ENCODE peak calls at places on chromosomes 6 and 20, in four cellular contexts. One of them, this sample, is unnamed. For H3K4me1, the result is how much of the 10 kb centered on the place peaks cover.

GRCh38 chr6:21731411-21732031 is 138.0 kb downstream of the SOX4 start:
- DNase-seq in OCI-LY7: no peak
- DNase-seq in iPS DF 6.9: no peak
- DNase-seq in Karpas-422: no peak
- DNase-seq in this sample: no peak

GRCh38 chr20:57829805-57830514 is 120.1 kb upstream of the PMEPA1 start:
- DNase-seq in OCI-LY7: no peak
- DNase-seq in iPS DF 6.9: no peak
- DNase-seq in Karpas-422: no peak
- DNase-seq in this sample: no peak

GRCh38 chr6:1390071-1390804 is 862 bp downstream of the FOXF2 start:
- DNase-seq in OCI-LY7: no peak
- DNase-seq in iPS DF 6.9: no peak
- DNase-seq in Karpas-422: no peak
- DNase-seq in this sample: no peak

GRCh38 chr6:4370066-4370465 is 234.7 kb upstream of the ECI2 start:
- DNase-seq in OCI-LY7: no peak
- DNase-seq in iPS DF 6.9: no peak
- DNase-seq in Karpas-422: no peak
- DNase-seq in this sample: no peak

GRCh38 chr6:72643214-72643613 is 21.4 kb downstream of the KCNQ5 start:
- DNase-seq in OCI-LY7: no peak
- DNase-seq in iPS DF 6.9: no peak
- DNase-seq in Karpas-422: no peak
- DNase-seq in this sample: no peak

GRCh38 chr6:89952361-89952680 is 58.1 kb downstream of the GJA10 start:
- DNase-seq in OCI-LY7: no peak
- DNase-seq in iPS DF 6.9: no peak
- DNase-seq in Karpas-422: no peak
- DNase-seq in this sample: no peak

GRCh38 chr20:29430531-29430930 is 1826.9 kb upstream of the DEFB115 start:
- DNase-seq in OCI-LY7: no peak
- DNase-seq in iPS DF 6.9: no peak
- DNase-seq in Karpas-422: no peak
- DNase-seq in this sample: no peak

GRCh38 chr6:96058094-96058493 is 42.3 kb downstream of the FUT9 start:
- DNase-seq in OCI-LY7: no peak
- DNase-seq in iPS DF 6.9: no peak
- DNase-seq in Karpas-422: no peak
- DNase-seq in this sample: no peak

GRCh38 chr20:60579941-60580515 is 621.8 kb downstream of the CDH26 start:
- DNase-seq in OCI-LY7: no peak
- DNase-seq in iPS DF 6.9: no peak
- DNase-seq in Karpas-422: no peak
- DNase-seq in this sample: no peak

GRCh38 chr6:90158945-90159344 is 137.7 kb downstream of the BACH2 start:
- DNase-seq in OCI-LY7: no peak
- DNase-seq in iPS DF 6.9: no peak
- DNase-seq in Karpas-422: no peak
- DNase-seq in this sample: no peak

DNA sequence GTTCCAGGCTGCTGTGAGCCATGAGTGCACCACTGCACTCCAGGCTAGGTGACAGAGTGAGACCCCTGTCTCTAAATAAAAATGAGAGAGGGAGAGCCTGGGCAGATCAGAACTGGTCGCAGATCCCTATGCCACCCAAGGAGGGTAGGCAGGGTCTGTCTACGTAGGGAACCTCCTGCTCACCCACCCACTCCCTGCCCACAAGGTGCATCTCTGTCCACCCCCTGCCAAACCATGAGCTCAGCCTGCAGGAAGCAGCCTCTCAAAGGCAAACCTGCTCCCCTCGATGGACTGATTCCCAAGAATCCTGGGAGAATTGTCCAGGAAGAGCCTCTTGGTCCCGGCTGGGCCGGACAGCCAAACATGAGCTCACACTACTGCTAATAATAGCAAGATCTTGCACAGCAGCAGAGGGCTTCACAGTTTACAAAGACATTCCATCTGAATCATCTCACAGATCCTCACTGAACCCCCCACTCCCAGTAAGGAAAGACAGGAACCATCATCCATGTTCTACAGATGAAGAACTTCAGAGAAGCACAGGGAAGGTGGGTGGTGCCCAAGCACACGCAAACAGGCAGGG is 27.8 kb upstream of the TLDC2 start:
- DNase-seq in OCI-LY7: no peak
- DNase-seq in iPS DF 6.9: no peak
- DNase-seq in Karpas-422: no peak
- DNase-seq in this sample: no peak
- H3K4me1 ChIP-seq in OCI-LY7: half or more
- H3K4me1 ChIP-seq in iPS DF 6.9: under half
- H3K4me1 ChIP-seq in Karpas-422: half or more
- H3K4me1 ChIP-seq in this sample: under half

DNA sequence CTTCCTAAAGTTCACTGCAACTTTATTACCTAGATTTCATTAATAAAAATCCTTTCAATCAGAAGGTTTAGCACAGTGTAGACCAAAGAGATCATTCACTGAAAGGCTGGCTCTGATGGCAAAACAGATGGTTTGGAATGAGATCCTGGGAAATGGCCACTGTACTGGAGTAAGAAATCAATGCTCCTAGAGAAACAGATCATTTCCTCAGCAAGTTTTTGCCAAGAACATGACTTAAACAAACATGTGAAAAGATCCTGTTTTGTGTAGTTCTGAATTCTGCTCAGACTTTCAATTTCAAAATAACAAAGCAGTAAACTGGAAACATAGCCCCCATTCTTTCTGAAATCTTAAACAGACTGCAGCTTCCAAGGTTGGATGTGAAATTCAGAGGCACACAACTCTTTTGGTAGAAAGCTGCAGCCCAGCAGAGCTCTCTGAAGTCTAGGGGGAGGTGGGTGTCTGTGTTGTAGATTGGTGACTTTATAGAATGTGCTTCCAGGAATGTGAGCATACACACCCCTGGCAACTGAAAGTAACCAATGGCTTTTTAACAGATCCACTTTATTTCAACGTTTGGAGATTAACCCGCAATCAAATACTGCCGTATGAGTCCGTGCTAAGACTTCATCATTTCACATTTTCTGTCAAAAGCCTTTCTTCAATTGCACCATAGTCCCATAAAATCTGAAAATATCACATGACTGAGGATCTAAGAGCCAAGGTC is 86.4 kb downstream of the ATXN1 start:
- DNase-seq in OCI-LY7: no peak
- DNase-seq in iPS DF 6.9: no peak
- DNase-seq in Karpas-422: no peak
- DNase-seq in this sample: no peak
- H3K4me1 ChIP-seq in OCI-LY7: under half
- H3K4me1 ChIP-seq in iPS DF 6.9: under half
- H3K4me1 ChIP-seq in Karpas-422: under half
- H3K4me1 ChIP-seq in this sample: under half

DNA sequence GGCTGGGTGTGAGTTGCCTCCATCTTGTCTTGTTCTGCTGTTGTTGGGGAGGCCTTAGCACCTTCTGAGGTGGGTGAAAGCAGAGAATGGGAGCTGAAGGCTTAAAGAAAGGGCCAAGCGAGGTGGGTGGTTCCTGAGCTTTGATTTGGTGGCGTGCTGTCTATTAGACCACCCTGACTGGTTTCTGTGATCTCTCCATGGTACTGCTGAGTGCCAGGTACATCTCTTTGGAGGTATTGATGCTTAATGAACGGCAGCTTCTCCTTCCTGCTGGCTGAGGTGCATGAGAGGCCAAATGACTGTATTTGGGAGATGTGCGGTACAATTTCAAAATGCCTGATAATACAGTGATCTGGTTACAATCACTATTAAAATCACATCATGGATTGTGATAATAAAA is 15.4 kb downstream of the RIN2 start:
- DNase-seq in OCI-LY7: no peak
- DNase-seq in iPS DF 6.9: no peak
- DNase-seq in Karpas-422: no peak
- DNase-seq in this sample: no peak
- H3K4me1 ChIP-seq in OCI-LY7: under half
- H3K4me1 ChIP-seq in iPS DF 6.9: under half
- H3K4me1 ChIP-seq in Karpas-422: under half
- H3K4me1 ChIP-seq in this sample: under half

GRCh38 chr6:31558631-31559500 is 11.5 kb downstream of the NFKBIL1 start:
- DNase-seq in OCI-LY7: peak
- DNase-seq in iPS DF 6.9: no peak
- DNase-seq in Karpas-422: peak
- DNase-seq in this sample: peak
- H3K4me1 ChIP-seq in OCI-LY7: half or more
- H3K4me1 ChIP-seq in iPS DF 6.9: under half
- H3K4me1 ChIP-seq in Karpas-422: half or more
- H3K4me1 ChIP-seq in this sample: half or more

DNA sequence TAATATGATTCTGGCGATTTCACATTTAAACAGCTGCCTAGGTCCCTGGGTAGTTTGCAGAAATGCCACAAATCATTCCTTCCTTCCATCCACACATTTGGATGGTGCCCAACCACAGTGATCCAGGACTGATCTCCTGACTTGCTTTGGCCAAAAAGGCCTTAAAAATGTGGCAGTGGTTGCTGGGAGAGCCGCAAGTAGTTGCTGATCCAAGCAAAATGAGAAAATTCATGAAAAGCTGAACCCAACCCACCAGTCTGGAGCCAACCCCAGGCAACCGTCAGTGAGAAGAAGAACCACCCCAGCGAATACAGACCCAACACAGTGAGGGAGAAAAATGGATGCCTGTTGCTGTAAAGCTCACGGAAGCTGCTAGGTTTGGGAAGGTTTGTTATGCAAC is 25.1 kb downstream of the RALGAPA2 start:
- DNase-seq in OCI-LY7: no peak
- DNase-seq in iPS DF 6.9: no peak
- DNase-seq in Karpas-422: no peak
- DNase-seq in this sample: no peak
- H3K4me1 ChIP-seq in OCI-LY7: under half
- H3K4me1 ChIP-seq in iPS DF 6.9: under half
- H3K4me1 ChIP-seq in Karpas-422: under half
- H3K4me1 ChIP-seq in this sample: under half

GRCh38 chr6:106046854-106047200 is 39.3 kb upstream of the PRDM1 start:
- DNase-seq in OCI-LY7: no peak
- DNase-seq in iPS DF 6.9: no peak
- DNase-seq in Karpas-422: no peak
- DNase-seq in this sample: no peak
- H3K4me1 ChIP-seq in OCI-LY7: under half
- H3K4me1 ChIP-seq in iPS DF 6.9: under half
- H3K4me1 ChIP-seq in Karpas-422: under half
- H3K4me1 ChIP-seq in this sample: under half

DNA sequence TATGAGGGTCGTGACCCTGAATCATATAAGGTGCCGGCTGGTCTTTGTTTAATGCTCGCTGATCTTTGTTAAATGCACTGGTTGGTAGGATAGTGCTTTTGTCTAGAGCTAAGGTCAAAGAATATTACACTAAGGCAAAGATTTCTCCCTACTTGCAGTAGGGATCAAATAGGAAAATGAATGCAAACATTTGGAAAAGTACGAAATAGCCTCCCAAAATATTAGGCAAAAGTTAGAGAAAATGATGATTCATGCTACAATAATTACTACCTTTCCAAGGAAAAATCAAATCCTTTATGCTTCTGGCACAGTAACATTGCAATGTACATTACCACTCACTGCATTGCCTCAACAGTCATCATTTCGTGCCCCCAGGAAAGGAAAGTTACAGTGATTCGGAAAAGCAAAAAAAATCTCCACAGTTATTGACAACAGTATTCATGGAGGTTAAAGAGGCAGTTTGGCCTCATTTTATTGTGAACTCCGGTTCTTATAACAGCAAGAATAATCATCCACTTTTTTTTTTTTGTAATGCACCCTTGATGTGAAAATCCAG is 61.6 kb upstream of the ZMYND8 start:
- DNase-seq in OCI-LY7: no peak
- DNase-seq in iPS DF 6.9: no peak
- DNase-seq in Karpas-422: no peak
- DNase-seq in this sample: no peak
- H3K4me1 ChIP-seq in OCI-LY7: half or more
- H3K4me1 ChIP-seq in iPS DF 6.9: under half
- H3K4me1 ChIP-seq in Karpas-422: under half
- H3K4me1 ChIP-seq in this sample: under half

GRCh38 chr6:47483516-47483852 is 5.9 kb downstream of the CD2AP start:
- DNase-seq in OCI-LY7: no peak
- DNase-seq in iPS DF 6.9: no peak
- DNase-seq in Karpas-422: no peak
- DNase-seq in this sample: no peak

GRCh38 chr6:47479156-47479541 is 1.6 kb downstream of the CD2AP start:
- DNase-seq in OCI-LY7: peak
- DNase-seq in iPS DF 6.9: no peak
- DNase-seq in Karpas-422: peak
- DNase-seq in this sample: no peak

GRCh38 chr6:47479874-47480273 is 2.3 kb downstream of the CD2AP start:
- DNase-seq in OCI-LY7: no peak
- DNase-seq in iPS DF 6.9: no peak
- DNase-seq in Karpas-422: no peak
- DNase-seq in this sample: no peak

GRCh38 chr6:47483853-47484546 is 6.4 kb downstream of the CD2AP start:
- DNase-seq in OCI-LY7: no peak
- DNase-seq in iPS DF 6.9: no peak
- DNase-seq in Karpas-422: no peak
- DNase-seq in this sample: no peak

DNA sequence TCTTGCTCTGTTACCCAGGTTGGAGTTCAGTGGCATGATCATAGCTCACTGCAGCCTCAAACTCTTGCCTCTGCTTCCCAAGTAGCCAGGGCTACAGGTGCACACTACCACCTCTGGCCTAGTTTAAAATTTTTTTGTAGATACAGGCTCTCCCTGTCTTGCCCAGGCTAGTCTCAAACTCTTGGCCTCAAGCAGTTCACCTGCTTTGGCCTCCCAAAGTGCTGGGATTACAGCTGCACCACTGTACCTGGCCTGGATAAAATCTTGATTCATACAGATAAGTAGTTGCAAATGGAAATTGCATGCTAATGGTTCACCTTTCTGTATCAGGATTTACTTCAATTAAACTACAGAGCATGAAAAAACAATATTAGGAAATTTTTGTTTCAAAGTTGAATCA is 4.2 kb downstream of the CD2AP start:
- DNase-seq in OCI-LY7: peak
- DNase-seq in iPS DF 6.9: no peak
- DNase-seq in Karpas-422: no peak
- DNase-seq in this sample: no peak
- H3K4me1 ChIP-seq in OCI-LY7: under half
- H3K4me1 ChIP-seq in iPS DF 6.9: under half
- H3K4me1 ChIP-seq in Karpas-422: under half
- H3K4me1 ChIP-seq in this sample: under half